ENCODE peak calls at places on chromosomes 6 and 20, in six cellular contexts. S, D, U, J, E and W are unnamed samples.

GRCh38 chr20:52978851-52979250 is 6.7 kb downstream of the TSHZ2 start:
- DNase-seq in S (no peak), D (no peak), U (no peak), J (no peak), E (no peak), W (no peak)

GRCh38 chr20:47610247-47610944 is 108.7 kb downstream of the NCOA3 start:
- DNase-seq in S (peak; percentile 69), D (no peak), U (peak; percentile 82), J (peak; percentile 89), E (no peak), W (peak; percentile 25)

GRCh38 chr20:23299673-23300050 is 50.9 kb upstream of the NXT1 start:
- DNase-seq in S (no peak), D (no peak), U (no peak), J (no peak), E (no peak), W (no peak)

GRCh38 chr6:74091133-74091793 is 395.3 kb downstream of the CD109 start:
- DNase-seq in S (peak; percentile 15), D (peak; percentile 36), U (peak; percentile 51), J (no peak), E (peak; percentile 47), W (peak; percentile 10)

GRCh38 chr6:25342784-25343183 is 63.6 kb downstream of the CARMIL1 start:
- DNase-seq in S (no peak), D (peak; percentile 20), U (no peak), J (peak; percentile 45), E (no peak), W (no peak)

GRCh38 chr6:164108869-164109769 is 694.6 kb downstream of the QKI start:
- DNase-seq in S (no peak), D (no peak), U (peak; percentile 2), J (no peak), E (peak; percentile 17), W (no peak)

GRCh38 chr6:124668028-124668427 is 294.2 kb upstream of the RNF217 start:
- DNase-seq in S (no peak), D (no peak), U (no peak), J (no peak), E (no peak), W (no peak)

GRCh38 chr6:47288245-47289090 is 21.2 kb downstream of the TNFRSF21 start:
- DNase-seq in S (no peak), D (peak; percentile 17), U (no peak), J (no peak), E (no peak), W (no peak)

GRCh38 chr20:53826597-53827291 is 233.1 kb upstream of the ZNF217 start:
- DNase-seq in S (no peak), D (no peak), U (peak; percentile 29), J (no peak), E (no peak), W (no peak)

GRCh38 chr6:36383608-36384007 is 3.9 kb downstream of the ETV7 start:
- DNase-seq in S (no peak), D (peak; percentile 30), U (peak; percentile 37), J (no peak), E (no peak), W (no peak)

GRCh38 chr6:7085911-7086310 is 21.9 kb upstream of the RREB1 start:
- DNase-seq in S (peak; percentile 37), D (peak; percentile 5), U (peak; percentile 34), J (no peak), E (no peak), W (no peak)

GRCh38 chr20:3677733-3678132 is 4.1 kb downstream of the ADAM33 start:
- DNase-seq in S (no peak), D (no peak), U (no peak), J (no peak), E (no peak), W (no peak)

GRCh38 chr20:61234224-61234623 is 17.8 kb upstream of the CDH4 start:
- DNase-seq in S (no peak), D (no peak), U (no peak), J (no peak), E (no peak), W (no peak)

GRCh38 chr6:150881911-150882481 is 16.5 kb downstream of the MTHFD1L start:
- DNase-seq in S (no peak), D (peak; percentile 81), U (peak; percentile 86), J (peak; percentile 87), E (peak; percentile 33), W (no peak)

GRCh38 chr20:50344232-50345071 is 153.8 kb downstream of the CEBPB start:
- DNase-seq in S (no peak), D (no peak), U (no peak), J (no peak), E (no peak), W (no peak)

GRCh38 chr6:169841907-169842606 is 90.6 kb downstream of the ERMARD start:
- DNase-seq in S (no peak), D (no peak), U (no peak), J (no peak), E (no peak), W (no peak)

GRCh38 chr20:10555865-10556308 is 117.9 kb downstream of the JAG1 start:
- DNase-seq in S (no peak), D (no peak), U (peak; percentile 58), J (peak; percentile 39), E (no peak), W (no peak)

GRCh38 chr6:1222426-1223311 is 89.2 kb upstream of the FOXQ1 start:
- DNase-seq in S (no peak), D (no peak), U (no peak), J (no peak), E (no peak), W (no peak)

GRCh38 chr6:39026175-39026574 is 22.4 kb upstream of the GLP1R start:
- DNase-seq in S (no peak), D (no peak), U (no peak), J (no peak), E (no peak), W (no peak)

GRCh38 chr20:48574383-48574782 is 253.4 kb downstream of the PREX1 start:
- DNase-seq in S (no peak), D (peak; percentile 37), U (no peak), J (no peak), E (no peak), W (no peak)

GRCh38 chr6:2792330-2792729 is 27.1 kb downstream of the WRNIP1 start:
- DNase-seq in S (no peak), D (no peak), U (peak; percentile 93), J (no peak), E (no peak), W (no peak)

GRCh38 chr20:5000263-5001173 is 792 bp downstream of the SLC23A2 start:
- DNase-seq in S (peak; percentile 37), D (peak; percentile 75), U (no peak), J (no peak), E (peak; percentile 32), W (no peak)

GRCh38 chr6:137811121-137811911 is 55.7 kb upstream of the TNFAIP3 start:
- DNase-seq in S (peak; percentile 82), D (peak; percentile 52), U (peak; percentile 98), J (peak; percentile 77), E (no peak), W (peak; percentile 87)

GRCh38 chr6:24766685-24767462 is 7.9 kb upstream of the GMNN start:
- DNase-seq in S (peak; percentile 63), D (peak; percentile 16), U (peak; percentile 52), J (peak; percentile 18), E (peak; percentile 60), W (no peak)

GRCh38 chr6:52363222-52363867 is 1.4 kb downstream of the PAQR8 start:
- DNase-seq in S (no peak), D (no peak), U (no peak), J (no peak), E (no peak), W (no peak)

GRCh38 chr6:30612687-30613248 is 4.3 kb downstream of the PPP1R10 start:
- DNase-seq in S (no peak), D (no peak), U (no peak), J (no peak), E (no peak), W (no peak)

GRCh38 chr20:60765821-60766403 is 486.1 kb upstream of the CDH4 start:
- DNase-seq in S (no peak), D (no peak), U (no peak), J (no peak), E (no peak), W (no peak)